ENCODE peak calls at places on chromosomes 11 and 22, in seven cellular contexts. One of them, this sample, is unnamed.

GRCh38 chr11:123457187-123457770 is 27.2 kb downstream of the GRAMD1B start:
- DNase-seq in heart left ventricle: no peak
- DNase-seq in Caco-2: no peak
- DNase-seq in hepatocyte: no peak
- DNase-seq in WERI-Rb-1: no peak
- DNase-seq in CD8-positive, alpha-beta T cell: no peak
- DNase-seq in lower lobe of right lung: peak; percentile 63
- DNase-seq in this sample: no peak

GRCh38 chr22:39658367-39658766 is 87.8 kb downstream of the CACNA1I start:
- DNase-seq in Caco-2: no peak
- DNase-seq in lower lobe of right lung: no peak
- DNase-seq in CD8-positive, alpha-beta T cell: peak; percentile 12
- DNase-seq in heart left ventricle: no peak
- DNase-seq in WERI-Rb-1: no peak
- DNase-seq in hepatocyte: no peak
- DNase-seq in this sample: no peak

GRCh38 chr11:66637557-66638176 is 836 bp upstream of the RBM4 start:
- DNase-seq in lower lobe of right lung: no peak
- DNase-seq in WERI-Rb-1: no peak
- DNase-seq in hepatocyte: no peak
- DNase-seq in heart left ventricle: no peak
- DNase-seq in Caco-2: no peak
- DNase-seq in CD8-positive, alpha-beta T cell: no peak
- DNase-seq in this sample: no peak

GRCh38 chr11:129598378-129598777 is 217.3 kb upstream of the TMEM45B start:
- DNase-seq in Caco-2: no peak
- DNase-seq in heart left ventricle: no peak
- DNase-seq in hepatocyte: no peak
- DNase-seq in lower lobe of right lung: no peak
- DNase-seq in WERI-Rb-1: peak; percentile 50
- DNase-seq in CD8-positive, alpha-beta T cell: no peak
- DNase-seq in this sample: no peak

GRCh38 chr11:15038963-15039362 is 34.4 kb upstream of the CALCB start:
- DNase-seq in Caco-2: no peak
- DNase-seq in WERI-Rb-1: no peak
- DNase-seq in lower lobe of right lung: no peak
- DNase-seq in hepatocyte: no peak
- DNase-seq in heart left ventricle: no peak
- DNase-seq in CD8-positive, alpha-beta T cell: no peak
- DNase-seq in this sample: no peak

GRCh38 chr22:31944700-31945477 is 554 bp downstream of the YWHAH start:
- DNase-seq in CD8-positive, alpha-beta T cell: no peak
- DNase-seq in Caco-2: peak; percentile 59
- DNase-seq in lower lobe of right lung: peak; percentile 49
- DNase-seq in WERI-Rb-1: peak; percentile 32
- DNase-seq in hepatocyte: peak; percentile 31
- DNase-seq in heart left ventricle: peak; percentile 82
- DNase-seq in this sample: no peak

GRCh38 chr22:46803031-46803880 is 40.8 kb downstream of the TBC1D22A start:
- DNase-seq in hepatocyte: peak; percentile 78
- DNase-seq in Caco-2: peak; percentile 67
- DNase-seq in lower lobe of right lung: peak; percentile 83
- DNase-seq in CD8-positive, alpha-beta T cell: peak; percentile 62
- DNase-seq in heart left ventricle: peak; percentile 85
- DNase-seq in WERI-Rb-1: peak; percentile 66
- DNase-seq in this sample: no peak

GRCh38 chr11:96969251-96969650 is 579.4 kb downstream of the JRKL start:
- DNase-seq in heart left ventricle: no peak
- DNase-seq in hepatocyte: no peak
- DNase-seq in WERI-Rb-1: no peak
- DNase-seq in lower lobe of right lung: no peak
- DNase-seq in Caco-2: no peak
- DNase-seq in CD8-positive, alpha-beta T cell: no peak
- DNase-seq in this sample: no peak

GRCh38 chr22:35631597-35631996 is 14.5 kb upstream of the MB start:
- DNase-seq in WERI-Rb-1: peak; percentile 67
- DNase-seq in hepatocyte: peak; percentile 58
- DNase-seq in Caco-2: peak; percentile 53
- DNase-seq in lower lobe of right lung: peak; percentile 64
- DNase-seq in heart left ventricle: no peak
- DNase-seq in CD8-positive, alpha-beta T cell: no peak
- DNase-seq in this sample: peak; percentile 31

GRCh38 chr22:50607366-50608020 is 6.9 kb downstream of the MAPK8IP2 start:
- DNase-seq in WERI-Rb-1: no peak
- DNase-seq in hepatocyte: no peak
- DNase-seq in heart left ventricle: no peak
- DNase-seq in lower lobe of right lung: no peak
- DNase-seq in Caco-2: no peak
- DNase-seq in CD8-positive, alpha-beta T cell: no peak
- DNase-seq in this sample: no peak

GRCh38 chr11:110929129-110929528 is 216.9 kb upstream of the ARHGAP20 start:
- DNase-seq in Caco-2: no peak
- DNase-seq in CD8-positive, alpha-beta T cell: no peak
- DNase-seq in lower lobe of right lung: no peak
- DNase-seq in hepatocyte: no peak
- DNase-seq in heart left ventricle: no peak
- DNase-seq in WERI-Rb-1: no peak
- DNase-seq in this sample: no peak

GRCh38 chr11:81995907-81996306 is 737.8 kb downstream of the FAM181B start:
- DNase-seq in heart left ventricle: no peak
- DNase-seq in CD8-positive, alpha-beta T cell: no peak
- DNase-seq in Caco-2: no peak
- DNase-seq in lower lobe of right lung: no peak
- DNase-seq in WERI-Rb-1: no peak
- DNase-seq in hepatocyte: no peak
- DNase-seq in this sample: no peak

GRCh38 chr11:19574916-19575315 is 137.7 kb upstream of the NAV2 start:
- DNase-seq in hepatocyte: no peak
- DNase-seq in heart left ventricle: no peak
- DNase-seq in lower lobe of right lung: no peak
- DNase-seq in WERI-Rb-1: no peak
- DNase-seq in CD8-positive, alpha-beta T cell: no peak
- DNase-seq in Caco-2: no peak
- DNase-seq in this sample: no peak

GRCh38 chr22:45642966-45643365 is 28.7 kb upstream of the ATXN10 start:
- DNase-seq in hepatocyte: no peak
- DNase-seq in Caco-2: no peak
- DNase-seq in WERI-Rb-1: no peak
- DNase-seq in lower lobe of right lung: no peak
- DNase-seq in CD8-positive, alpha-beta T cell: no peak
- DNase-seq in heart left ventricle: no peak
- DNase-seq in this sample: no peak

GRCh38 chr22:37998543-37998942 is 14.2 kb upstream of the SOX10 start:
- DNase-seq in hepatocyte: no peak
- DNase-seq in CD8-positive, alpha-beta T cell: no peak
- DNase-seq in lower lobe of right lung: no peak
- DNase-seq in WERI-Rb-1: no peak
- DNase-seq in Caco-2: no peak
- DNase-seq in heart left ventricle: no peak
- DNase-seq in this sample: no peak

GRCh38 chr22:36763576-36763975 is 12.3 kb downstream of the IFT27 start:
- DNase-seq in heart left ventricle: no peak
- DNase-seq in Caco-2: no peak
- DNase-seq in lower lobe of right lung: no peak
- DNase-seq in WERI-Rb-1: no peak
- DNase-seq in hepatocyte: no peak
- DNase-seq in CD8-positive, alpha-beta T cell: no peak
- DNase-seq in this sample: no peak

GRCh38 chr11:74966651-74967050 is 17.6 kb downstream of the SPCS2 start:
- DNase-seq in hepatocyte: no peak
- DNase-seq in CD8-positive, alpha-beta T cell: no peak
- DNase-seq in WERI-Rb-1: no peak
- DNase-seq in heart left ventricle: no peak
- DNase-seq in lower lobe of right lung: no peak
- DNase-seq in Caco-2: no peak
- DNase-seq in this sample: peak; percentile 66

GRCh38 chr11:76637491-76638266 is 32.9 kb downstream of the LRRC32 start:
- DNase-seq in heart left ventricle: peak; percentile 87
- DNase-seq in Caco-2: no peak
- DNase-seq in CD8-positive, alpha-beta T cell: no peak
- DNase-seq in WERI-Rb-1: no peak
- DNase-seq in lower lobe of right lung: peak; percentile 77
- DNase-seq in hepatocyte: peak; percentile 2
- DNase-seq in this sample: no peak

GRCh38 chr11:133441964-133442660 is 90.2 kb downstream of the OPCML start:
- DNase-seq in lower lobe of right lung: no peak
- DNase-seq in Caco-2: no peak
- DNase-seq in heart left ventricle: no peak
- DNase-seq in CD8-positive, alpha-beta T cell: no peak
- DNase-seq in WERI-Rb-1: no peak
- DNase-seq in hepatocyte: no peak
- DNase-seq in this sample: no peak

DNA sequence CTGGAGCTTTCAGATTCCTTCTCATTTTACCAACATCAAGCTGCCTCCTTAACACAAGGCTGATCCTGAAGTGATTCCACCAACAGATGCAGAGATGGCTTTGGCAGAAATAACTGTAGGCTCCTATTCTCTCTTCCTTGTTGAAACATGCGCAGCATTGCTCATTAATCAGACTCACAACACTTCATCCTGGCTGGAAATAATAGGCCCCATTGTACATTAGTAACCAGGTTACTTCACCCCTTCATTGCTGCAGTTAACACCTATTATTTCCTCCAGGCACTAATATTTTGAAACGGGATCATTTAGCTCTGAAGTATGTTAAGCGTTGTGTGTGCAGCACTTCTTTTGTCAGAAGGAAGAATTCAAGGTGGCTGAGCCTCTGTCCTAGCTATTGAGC is 88.9 kb downstream of the OPCML start:
- DNase-seq in lower lobe of right lung: no peak
- DNase-seq in CD8-positive, alpha-beta T cell: no peak
- DNase-seq in heart left ventricle: no peak
- DNase-seq in WERI-Rb-1: no peak
- DNase-seq in Caco-2: no peak
- DNase-seq in hepatocyte: no peak
- DNase-seq in this sample: no peak
- TF ChIP-seq CTCF in lower lobe of right lung: no peak
- TF ChIP-seq CTCF in CD8-positive, alpha-beta T cell: no peak
- TF ChIP-seq CTCF in heart left ventricle: no peak
- TF ChIP-seq CTCF in WERI-Rb-1: no peak
- TF ChIP-seq CTCF in Caco-2: no peak
- TF ChIP-seq CTCF in hepatocyte: no peak
- TF ChIP-seq CTCF in this sample: no peak

DNA sequence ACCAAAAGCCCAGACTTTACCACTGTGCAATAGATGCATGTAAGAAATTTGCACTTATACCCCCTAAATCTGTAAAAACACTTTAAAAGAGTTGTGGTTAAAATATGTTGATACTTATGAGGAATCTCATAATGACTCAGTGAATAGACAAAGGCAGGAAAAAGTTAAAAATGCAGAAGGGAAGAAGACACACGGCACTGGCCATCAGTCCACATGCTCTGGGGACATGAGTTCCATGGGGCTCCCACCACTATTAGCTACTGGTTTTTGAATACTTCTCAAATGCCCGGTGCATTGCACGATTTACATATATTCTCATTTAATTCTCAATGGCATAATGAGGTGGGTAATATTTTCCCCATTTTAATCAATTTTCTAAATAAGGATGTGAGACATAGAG is 59.3 kb upstream of the BLID start:
- DNase-seq in WERI-Rb-1: no peak
- DNase-seq in heart left ventricle: no peak
- DNase-seq in CD8-positive, alpha-beta T cell: no peak
- DNase-seq in lower lobe of right lung: no peak
- DNase-seq in hepatocyte: no peak
- DNase-seq in Caco-2: no peak
- DNase-seq in this sample: no peak
- H3K36me3 ChIP-seq in WERI-Rb-1: no peaks in the 10 kb centered on the region
- H3K36me3 ChIP-seq in heart left ventricle: no peaks in the 10 kb centered on the region
- H3K36me3 ChIP-seq in CD8-positive, alpha-beta T cell: no peaks in the 10 kb centered on the region
- H3K36me3 ChIP-seq in lower lobe of right lung: no peaks in the 10 kb centered on the region
- H3K36me3 ChIP-seq in hepatocyte: no peaks in the 10 kb centered on the region
- H3K36me3 ChIP-seq in Caco-2: no peaks in the 10 kb centered on the region
- H3K36me3 ChIP-seq in this sample: peaks cover 82% of the 10 kb centered on the region

GRCh38 chr22:19802001-19802880 is 41.7 kb downstream of the TBX1 start:
- DNase-seq in hepatocyte: peak; percentile 2
- DNase-seq in heart left ventricle: peak; percentile 45
- DNase-seq in lower lobe of right lung: peak; percentile 41
- DNase-seq in Caco-2: no peak
- DNase-seq in CD8-positive, alpha-beta T cell: no peak
- DNase-seq in WERI-Rb-1: no peak
- DNase-seq in this sample: no peak

GRCh38 chr22:19800306-19800705 is 39.7 kb downstream of the TBX1 start:
- DNase-seq in Caco-2: no peak
- DNase-seq in CD8-positive, alpha-beta T cell: no peak
- DNase-seq in heart left ventricle: peak; percentile 57
- DNase-seq in lower lobe of right lung: peak; percentile 37
- DNase-seq in hepatocyte: no peak
- DNase-seq in WERI-Rb-1: no peak
- DNase-seq in this sample: no peak

GRCh38 chr22:19799322-19800190 is 39.0 kb downstream of the TBX1 start:
- DNase-seq in CD8-positive, alpha-beta T cell: no peak
- DNase-seq in Caco-2: no peak
- DNase-seq in hepatocyte: peak; percentile 69
- DNase-seq in heart left ventricle: peak; percentile 59
- DNase-seq in WERI-Rb-1: peak; percentile 88
- DNase-seq in lower lobe of right lung: peak; percentile 41
- DNase-seq in this sample: peak; percentile 74

GRCh38 chr22:19801340-19802000 is 40.9 kb downstream of the TBX1 start:
- DNase-seq in lower lobe of right lung: peak; percentile 27
- DNase-seq in CD8-positive, alpha-beta T cell: no peak
- DNase-seq in Caco-2: no peak
- DNase-seq in heart left ventricle: peak; percentile 25
- DNase-seq in WERI-Rb-1: no peak
- DNase-seq in hepatocyte: peak; percentile 2
- DNase-seq in this sample: no peak

GRCh38 chr22:19800761-19801244 is 40.2 kb downstream of the TBX1 start:
- DNase-seq in lower lobe of right lung: peak; percentile 41
- DNase-seq in hepatocyte: no peak
- DNase-seq in Caco-2: peak; percentile 49
- DNase-seq in WERI-Rb-1: peak; percentile 70
- DNase-seq in CD8-positive, alpha-beta T cell: no peak
- DNase-seq in heart left ventricle: peak; percentile 49
- DNase-seq in this sample: peak; percentile 24
- TF ChIP-seq CTCF in lower lobe of right lung: no peak
- TF ChIP-seq CTCF in hepatocyte: no peak
- TF ChIP-seq CTCF in Caco-2: peak; percentile 22
- TF ChIP-seq CTCF in WERI-Rb-1: peak; percentile 82
- TF ChIP-seq CTCF in CD8-positive, alpha-beta T cell: no peak
- TF ChIP-seq CTCF in heart left ventricle: no peak
- TF ChIP-seq CTCF in this sample: peak; percentile 75

DNA sequence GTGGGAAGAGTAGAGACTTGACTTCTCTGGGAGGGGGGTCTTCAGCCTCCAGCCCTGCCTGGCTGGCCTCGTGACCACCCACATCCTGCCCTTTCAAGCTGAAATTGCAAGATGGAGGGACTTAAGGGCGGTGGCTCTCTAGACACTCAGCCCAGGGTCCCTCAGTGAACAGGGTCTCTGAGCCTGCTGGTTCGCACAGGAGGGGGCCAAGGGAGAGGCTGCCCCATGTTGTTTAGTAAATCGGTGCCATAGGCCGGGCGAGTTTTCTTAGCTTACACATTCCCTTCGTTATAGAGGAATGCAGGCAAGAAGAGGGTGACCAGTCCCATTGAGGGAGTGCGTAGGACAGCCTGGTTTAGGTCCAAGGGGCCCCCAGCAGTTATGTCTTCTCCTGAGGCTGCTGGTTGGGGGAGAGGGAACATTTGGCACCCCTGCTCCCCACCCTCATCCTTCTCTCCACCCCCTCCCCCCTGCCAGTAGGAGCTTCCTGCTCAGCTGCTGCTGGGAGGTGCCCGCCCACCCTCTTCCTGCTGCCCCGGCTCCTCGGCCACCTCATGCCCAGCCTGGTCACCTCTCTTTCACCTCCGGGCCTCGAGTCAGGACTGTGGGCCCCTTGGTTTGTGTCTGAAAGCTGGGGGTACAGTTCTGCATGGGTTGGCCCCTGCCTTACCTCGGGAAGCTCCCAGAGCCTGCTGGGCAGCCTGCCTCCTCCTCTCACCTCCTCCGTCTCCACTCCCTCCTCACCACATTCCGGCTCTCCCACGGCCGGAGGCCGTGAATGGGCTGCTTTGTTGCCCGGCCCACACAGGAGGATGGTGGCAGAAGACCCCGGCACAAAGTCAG is 3.9 kb downstream of the FRMD8 start:
- DNase-seq in heart left ventricle: no peak
- DNase-seq in Caco-2: no peak
- DNase-seq in WERI-Rb-1: no peak
- DNase-seq in hepatocyte: no peak
- DNase-seq in CD8-positive, alpha-beta T cell: no peak
- DNase-seq in lower lobe of right lung: no peak
- DNase-seq in this sample: no peak
- H3K36me3 ChIP-seq in heart left ventricle: peaks cover 45% of the 10 kb centered on the region
- H3K36me3 ChIP-seq in Caco-2: no peaks in the 10 kb centered on the region
- H3K36me3 ChIP-seq in WERI-Rb-1: peaks cover 19% of the 10 kb centered on the region
- H3K36me3 ChIP-seq in hepatocyte: no peaks in the 10 kb centered on the region
- H3K36me3 ChIP-seq in CD8-positive, alpha-beta T cell: peaks cover 10% of the 10 kb centered on the region
- H3K36me3 ChIP-seq in lower lobe of right lung: peaks cover 46% of the 10 kb centered on the region
- H3K36me3 ChIP-seq in this sample: peaks cover 36% of the 10 kb centered on the region

This sample was measured in brain microvascular endothelial cell.